ENCODE peak calls at places on chromosome 2, in four cellular contexts. G, S, W and J are unnamed samples.

GRCh38 chr2:67965246-67965645 is 97.6 kb downstream of the C1D start:
- DNase-seq in S (no peak), W (no peak), G (no peak), J (no peak)

GRCh38 chr2:145421841-145422240 is 901.9 kb upstream of the ZEB2 start:
- DNase-seq in G (no peak), W (no peak), S (no peak), J (no peak)

GRCh38 chr2:74250189-74250631 is 51.8 kb downstream of the MTHFD2 start:
- DNase-seq in S (peak; percentile 41), G (peak; percentile 17), W (peak; percentile 57), J (peak; percentile 9)

GRCh38 chr2:68926782-68927181 is 25.9 kb downstream of the GKN2 start:
- DNase-seq in W (no peak), S (no peak), G (no peak), J (no peak)

GRCh38 chr2:30410217-30410616 is 36.8 kb upstream of the LCLAT1 start:
- DNase-seq in S (peak; percentile 53), W (no peak), G (no peak), J (no peak)

GRCh38 chr2:196336715-196337617 is 165.6 kb upstream of the STK17B start:
- DNase-seq in S (peak; percentile 22), W (no peak), G (no peak), J (no peak)

GRCh38 chr2:176454893-176455810 is 185.9 kb downstream of the MTX2 start:
- DNase-seq in G (peak; percentile 55), S (peak; percentile 84), W (peak; percentile 78), J (no peak)

GRCh38 chr2:10834300-10834699 is 21.7 kb upstream of the PDIA6 start:
- DNase-seq in W (no peak), G (no peak), S (no peak), J (no peak)

GRCh38 chr2:134736167-134736885 is 17.5 kb upstream of the TMEM163 start:
- DNase-seq in G (no peak), W (no peak), S (peak; percentile 89), J (peak; percentile 78)

GRCh38 chr2:39437522-39438296 is 624 bp upstream of the MAP4K3 start:
- DNase-seq in S (peak; percentile 60), W (peak; percentile 67), G (no peak), J (no peak)

GRCh38 chr2:118169359-118170005 is 81.2 kb downstream of the INSIG2 start:
- DNase-seq in G (no peak), W (peak; percentile 65), S (no peak), J (no peak)

GRCh38 chr2:212968284-212969081 is 182.9 kb downstream of the IKZF2 start:
- DNase-seq in G (no peak), W (no peak), S (no peak), J (no peak)

GRCh38 chr2:171522804-171523338 is 597 bp downstream of the CYBRD1 start:
- DNase-seq in W (peak; percentile 56), G (no peak), S (peak; percentile 45), J (no peak)

GRCh38 chr2:30656079-30656478 is 151.2 kb downstream of the CAPN13 start:
- DNase-seq in W (no peak), S (no peak), G (no peak), J (no peak)

GRCh38 chr2:160397530-160397865 is 96.1 kb downstream of the RBMS1 start:
- DNase-seq in S (peak; percentile 64), W (no peak), G (no peak), J (no peak)

GRCh38 chr2:117963446-117963845 is 50.4 kb downstream of the CCDC93 start:
- DNase-seq in G (no peak), W (no peak), S (no peak), J (no peak)

GRCh38 chr2:72154386-72154785 is 6.7 kb upstream of the CYP26B1 start:
- DNase-seq in G (no peak), S (no peak), W (no peak), J (no peak)

GRCh38 chr2:182941121-182941713 is 74.8 kb upstream of the FRZB start:
- DNase-seq in S (no peak), G (no peak), W (no peak), J (no peak)

GRCh38 chr2:239291505-239292350 is 109.1 kb downstream of the HDAC4 start:
- DNase-seq in G (no peak), W (peak; percentile 21), S (no peak), J (no peak)

GRCh38 chr2:72887032-72887835 is at the start of gene SPR:
- DNase-seq in G (no peak), S (peak; percentile 85), W (peak; percentile 88), J (no peak)

GRCh38 chr2:186255823-186256222 is 230.2 kb upstream of the ZC3H15 start:
- DNase-seq in W (no peak), G (no peak), S (no peak), J (no peak)

GRCh38 chr2:11409184-11409959 is 56.6 kb downstream of the E2F6 start:
- DNase-seq in S (no peak), G (no peak), W (no peak), J (no peak)

GRCh38 chr2:112920923-112921532 is 10.1 kb downstream of the IL37 start:
- DNase-seq in W (no peak), G (no peak), S (no peak), J (no peak)

GRCh38 chr2:95207111-95207961 is at the start of gene ZNF892:
- DNase-seq in W (peak; percentile 95), G (peak; percentile 61), S (peak; percentile 90), J (peak; percentile 34)